ENCODE peak calls at places on chromosome 4, in six cellular contexts. W is HT-29, V is frontal cortex, P is HS-27A, R is NCI-H69, Q is progenitor cell of endocrine pancreas. U is an unnamed sample.

GRCh38 chr4:129342820-129343219 is 246.9 kb downstream of the C4orf33 start:
- DNase-seq in W (peak), V (no peak), P (no peak), R (no peak), Q (no peak), U (no peak)

GRCh38 chr4:15756361-15756861 is 21.7 kb upstream of the CD38 start:
- DNase-seq in W (peak), V (no peak), P (peak), R (no peak), Q (no peak), U (no peak)

GRCh38 chr4:10704050-10704810 is 19.7 kb upstream of the CLNK start:
- DNase-seq in W (no peak), V (no peak), P (no peak), R (peak), Q (no peak), U (no peak)

GRCh38 chr4:37381040-37381668 is 136.6 kb downstream of the NWD2 start:
- DNase-seq in W (peak), V (no peak), P (no peak), R (no peak), Q (no peak), U (no peak)

GRCh38 chr4:629916-630641 is 4.7 kb downstream of the PDE6B start:
- DNase-seq in W (no peak), V (peak), P (no peak), R (peak), Q (no peak), U (no peak)

GRCh38 chr4:126604273-126604867 is 1028.4 kb upstream of the INTU start:
- DNase-seq in W (peak), V (no peak), P (no peak), R (peak), Q (no peak), U (no peak)

GRCh38 chr4:140829825-140830224 is 73.6 kb upstream of the TBC1D9 start:
- DNase-seq in W (no peak), V (no peak), P (no peak), R (no peak), Q (no peak), U (no peak)

GRCh38 chr4:26150948-26151347 is 169.9 kb upstream of the RBPJ start:
- DNase-seq in W (no peak), V (no peak), P (no peak), R (no peak), Q (no peak), U (no peak)

GRCh38 chr4:146095091-146095690 is 80.3 kb upstream of the LSM6 start:
- DNase-seq in W (peak), V (no peak), P (peak), R (peak), Q (peak), U (peak)

GRCh38 chr4:64713256-64713840 is 304.1 kb upstream of the TECRL start:
- DNase-seq in W (peak), V (no peak), P (peak), R (peak), Q (no peak), U (peak)

GRCh38 chr4:83906561-83906960 is 370.7 kb downstream of the GPAT3 start:
- DNase-seq in W (no peak), V (no peak), P (no peak), R (no peak), Q (no peak), U (no peak)

GRCh38 chr4:134935320-134935719 is 733.7 kb upstream of the PABPC4L start:
- DNase-seq in W (peak), V (no peak), P (no peak), R (peak), Q (no peak), U (no peak)

GRCh38 chr4:7320413-7320812 is 114.3 kb downstream of the PSAPL1 start:
- DNase-seq in W (no peak), V (no peak), P (no peak), R (peak), Q (no peak), U (no peak)

GRCh38 chr4:182338731-182339130 is 95.5 kb downstream of the TENM3 start:
- DNase-seq in W (no peak), V (no peak), P (no peak), R (no peak), Q (no peak), U (no peak)

GRCh38 chr4:129335263-129335662 is 239.3 kb downstream of the C4orf33 start:
- DNase-seq in W (no peak), V (no peak), P (no peak), R (peak), Q (no peak), U (no peak)

GRCh38 chr4:3436798-3437581 is 4.8 kb upstream of the HGFAC start:
- DNase-seq in W (peak), V (no peak), P (peak), R (peak), Q (no peak), U (no peak)

GRCh38 chr4:54014761-54015160 is 49.6 kb downstream of the CHIC2 start:
- DNase-seq in W (no peak), V (no peak), P (no peak), R (peak), Q (no peak), U (no peak)

GRCh38 chr4:136581119-136581518 is 951.2 kb downstream of the PCDH18 start:
- DNase-seq in W (no peak), V (no peak), P (no peak), R (no peak), Q (no peak), U (no peak)

GRCh38 chr4:153022233-153022632 is 86.1 kb downstream of the FHDC1 start:
- DNase-seq in W (peak), V (no peak), P (no peak), R (peak), Q (no peak), U (no peak)

GRCh38 chr4:156685308-156685707 is 286.3 kb downstream of the PDGFC start:
- DNase-seq in W (no peak), V (no peak), P (no peak), R (no peak), Q (no peak), U (no peak)

GRCh38 chr4:87843936-87844335 is 11.2 kb downstream of the MEPE start:
- DNase-seq in W (no peak), V (no peak), P (peak), R (no peak), Q (no peak), U (no peak)

GRCh38 chr4:74632634-74633033 is 161.7 kb downstream of the BTC start:
- DNase-seq in W (peak), V (no peak), P (peak), R (no peak), Q (no peak), U (peak)

GRCh38 chr4:136967069-136967468 is 565.2 kb downstream of the PCDH18 start:
- DNase-seq in W (no peak), V (no peak), P (no peak), R (no peak), Q (no peak), U (no peak)

GRCh38 chr4:134762053-134762452 is 560.5 kb upstream of the PABPC4L start:
- DNase-seq in W (peak), V (no peak), P (no peak), R (peak), Q (no peak), U (no peak)

GRCh38 chr4:37685211-37685725 is 908 bp downstream of the RELL1 start:
- DNase-seq in W (peak), V (no peak), P (peak), R (peak), Q (no peak), U (no peak)

GRCh38 chr4:70759126-70759525 is 37.4 kb downstream of the RUFY3 start:
- DNase-seq in W (no peak), V (no peak), P (no peak), R (no peak), Q (no peak), U (no peak)

GRCh38 chr4:67167849-67168248 is 377.5 kb downstream of the CENPC start:
- DNase-seq in W (no peak), V (no peak), P (no peak), R (no peak), Q (no peak), U (no peak)

GRCh38 chr4:20430555-20430954 is 178.8 kb downstream of the SLIT2 start:
- DNase-seq in W (no peak), V (no peak), P (no peak), R (no peak), Q (no peak), U (no peak)

GRCh38 chr4:178784491-178784890 is 1342.3 kb upstream of the AGA start:
- DNase-seq in W (no peak), V (no peak), P (no peak), R (no peak), Q (no peak), U (peak)

GRCh38 chr4:43242611-43243010 is 350.1 kb downstream of the GRXCR1 start:
- DNase-seq in W (no peak), V (no peak), P (no peak), R (no peak), Q (no peak), U (peak)

GRCh38 chr4:41384992-41385391 is 128.3 kb downstream of the UCHL1 start:
- DNase-seq in W (peak), V (no peak), P (no peak), R (no peak), Q (no peak), U (no peak)

GRCh38 chr4:2256781-2257191 is 5.1 kb downstream of the MXD4 start:
- DNase-seq in W (no peak), V (no peak), P (no peak), R (no peak), Q (no peak), U (no peak)

GRCh38 chr4:158172558-158173258 is at the start of gene GASK1B:
- DNase-seq in W (peak), V (peak), P (peak), R (peak), Q (no peak), U (no peak)

GRCh38 chr4:2907226-2907625 is 56.0 kb downstream of the NOP14 start:
- DNase-seq in W (no peak), V (no peak), P (no peak), R (no peak), Q (no peak), U (no peak)